ENCODE peak calls at places on chromosomes 11 and 22, in five cellular contexts. W is NCI-H1694; P is activated CD8-positive, alpha-beta memory T cell treated with anti-CD3 and anti-CD28 coated beads for 4 hours; O is stimulated activated CD4-positive, alpha-beta T cell treated with anti-CD3 and anti-CD28 coated beads, TNF-alpha, amount 100 ng/mL, for 1 hour; L is AG10803. R is an unnamed sample.

GRCh38 chr22:39091136-39092081 is 5.6 kb upstream of the APOBEC3H start:
- DNase-seq in W (no peak), P (no peak), O (no peak), L (no peak), R (no peak)

GRCh38 chr11:44065161-44065571 is 904 bp upstream of the ACCS start:
- DNase-seq in W (no peak), P (no peak), O (no peak), L (no peak), R (no peak)

GRCh38 chr11:131667566-131667965 is 297.2 kb downstream of the NTM start:
- DNase-seq in W (no peak), P (no peak), O (no peak), L (no peak), R (no peak)

GRCh38 chr22:47168900-47169800 is 406.7 kb downstream of the TBC1D22A start:
- DNase-seq in W (no peak), P (no peak), O (no peak), L (no peak), R (no peak)

GRCh38 chr11:14520086-14520901 is at the start of gene PSMA1:
- DNase-seq in W (peak), P (peak), O (peak), L (peak), R (peak)

GRCh38 chr11:1010551-1011319 is 25.8 kb downstream of the MUC6 start:
- DNase-seq in W (no peak), P (no peak), O (no peak), L (no peak), R (no peak)

GRCh38 chr11:11512929-11513328 is 108.9 kb downstream of the GALNT18 start:
- DNase-seq in W (no peak), P (no peak), O (no peak), L (peak), R (no peak)

GRCh38 chr11:126992065-126992803 is 8.3 kb downstream of the KIRREL3 start:
- DNase-seq in W (no peak), P (no peak), O (no peak), L (peak), R (no peak)

GRCh38 chr11:64734786-64735761 is 8.9 kb downstream of the RASGRP2 start:
- DNase-seq in W (no peak), P (no peak), O (no peak), L (no peak), R (no peak)

GRCh38 chr11:61725632-61726280 is 26.7 kb upstream of the MYRF start:
- DNase-seq in W (no peak), P (no peak), O (no peak), L (no peak), R (no peak)

R was measured in NCI-H524 treated with DMSO at 0.1 percent for 48 hours.